ENCODE peak calls at places on chromosomes 12 and 14, in eight cellular contexts. M is HAP-1, L is fibroblast of pulmonary artery, D is heart right ventricle, V is NCI-H460, S is RWPE1, Y is esophagus muscularis mucosa, W is T-cell. O is an unnamed sample.

GRCh38 chr12:53601296-53601847 is 24.8 kb downstream of the ATF7 start:
- DNase-seq in M (no peak), L (no peak), D (no peak), V (no peak), S (no peak), Y (no peak), W (no peak), O (no peak)

GRCh38 chr12:130954544-130954831 is 781 bp downstream of the ADGRD1 start:
- DNase-seq in M (no peak), L (no peak), D (no peak), V (no peak), S (no peak), Y (no peak), W (no peak), O (no peak)

GRCh38 chr12:94596596-94596995 is 53.8 kb downstream of the TMCC3 start:
- DNase-seq in M (no peak), L (no peak), D (no peak), V (no peak), S (no peak), Y (no peak), W (no peak), O (no peak)

GRCh38 chr12:104456950-104457745 is 400 bp downstream of the CHST11 start:
- DNase-seq in M (peak), L (peak), D (peak), V (peak), S (peak), Y (no peak), W (peak), O (peak)

GRCh38 chr14:93544212-93544611 is 113.5 kb downstream of the UNC79 start:
- DNase-seq in M (no peak), L (no peak), D (no peak), V (no peak), S (no peak), Y (no peak), W (no peak), O (no peak)

GRCh38 chr12:110012137-110012536 is 12.9 kb downstream of the ANKRD13A start:
- DNase-seq in M (no peak), L (no peak), D (no peak), V (no peak), S (no peak), Y (no peak), W (peak), O (peak)

GRCh38 chr12:60185060-60185459 is 589.2 kb downstream of the SLC16A7 start:
- DNase-seq in M (no peak), L (no peak), D (no peak), V (no peak), S (no peak), Y (no peak), W (no peak), O (no peak)

GRCh38 chr14:106228541-106229158 is 702.3 kb downstream of the TMEM121 start:
- DNase-seq in M (no peak), L (no peak), D (no peak), V (no peak), S (no peak), Y (no peak), W (peak), O (no peak)

GRCh38 chr14:34930591-34931069 is 52.2 kb upstream of the SRP54 start:
- DNase-seq in M (no peak), L (no peak), D (no peak), V (no peak), S (no peak), Y (no peak), W (no peak), O (no peak)

GRCh38 chr14:71748196-71748595 is 184.0 kb upstream of the RGS6 start:
- DNase-seq in M (no peak), L (no peak), D (no peak), V (no peak), S (no peak), Y (peak), W (no peak), O (no peak)

O was measured in Calu3.